ENCODE peak calls at places on chromosomes 6 and 20, in ten cellular contexts. G is pancreas; O is NCI-H1417; X is EL; D is activated naive CD8-positive, alpha-beta T cell treated with anti-CD3 and anti-CD28 coated beads, Interleukin-2, amount 50 U/mL, for 24 hours; K is retina; T is activated effector memory CD4-positive, alpha-beta T cell treated with Interleukin-2 at 50 U/mL for 16 hours; B is uterus; P is anterior cingulate cortex; I is cardiac fibroblast. R is an unnamed sample.
A peak's percentile ranks its signal among the peaks of the same experiment; 100 is the strongest.

GRCh38 chr6:149318581-149319286 is 1.2 kb downstream of the TAB2 start:
- DNase-seq in G (no peak), O (peak; percentile 73), X (peak; percentile 46), D (no peak), K (peak; percentile 39), T (no peak), B (no peak), P (peak; percentile 44), I (peak; percentile 27), R (no peak)

GRCh38 chr20:40643891-40644290 is 45.1 kb downstream of the MAFB start:
- DNase-seq in G (no peak), O (no peak), X (no peak), D (no peak), K (no peak), T (no peak), B (no peak), P (no peak), I (no peak), R (peak; percentile 53)

GRCh38 chr20:24149881-24150307 is 161.3 kb upstream of the GGTLC1 start:
- DNase-seq in G (peak; percentile 71), O (peak; percentile 8), X (no peak), D (no peak), K (peak; percentile 14), T (no peak), B (no peak), P (no peak), I (no peak), R (peak; percentile 67)

GRCh38 chr6:73006161-73006560 is 219.1 kb downstream of the KHDC1L start:
- DNase-seq in G (no peak), O (no peak), X (peak; percentile 14), D (no peak), K (no peak), T (no peak), B (no peak), P (no peak), I (peak; percentile 2), R (no peak)

GRCh38 chr20:62117658-62118057 is 4.6 kb upstream of the LSM14B start:
- DNase-seq in G (no peak), O (no peak), X (no peak), D (peak; percentile 58), K (no peak), T (peak; percentile 71), B (no peak), P (no peak), I (no peak), R (no peak)

GRCh38 chr6:90000864-90001731 is 106.8 kb downstream of the GJA10 start:
- DNase-seq in G (no peak), O (peak; percentile 22), X (peak; percentile 22), D (no peak), K (no peak), T (no peak), B (no peak), P (no peak), I (peak; percentile 15), R (no peak)

GRCh38 chr6:169832247-169832948 is 81.0 kb downstream of the ERMARD start:
- DNase-seq in G (peak; percentile 56), O (peak; percentile 58), X (no peak), D (no peak), K (no peak), T (no peak), B (no peak), P (no peak), I (no peak), R (no peak)

GRCh38 chr6:15927531-15928230 is 201.2 kb upstream of the MYLIP start:
- DNase-seq in G (no peak), O (peak; percentile 45), X (no peak), D (no peak), K (no peak), T (no peak), B (no peak), P (no peak), I (no peak), R (no peak)

GRCh38 chr6:78909391-78909790 is 42.0 kb downstream of the IRAK1BP1 start:
- DNase-seq in G (no peak), O (no peak), X (peak; percentile 52), D (no peak), K (no peak), T (no peak), B (no peak), P (no peak), I (peak; percentile 70), R (no peak)

GRCh38 chr6:126027601-126028000 is 41.3 kb downstream of the TRMT11 start:
- DNase-seq in G (no peak), O (no peak), X (no peak), D (no peak), K (no peak), T (no peak), B (no peak), P (no peak), I (peak; percentile 51), R (no peak)

GRCh38 chr20:13492001-13492480 is 146.7 kb downstream of the TASP1 start:
- DNase-seq in G (no peak), O (no peak), X (peak; percentile 54), D (no peak), K (peak; percentile 27), T (no peak), B (peak; percentile 19), P (no peak), I (peak; percentile 90), R (peak; percentile 19)

GRCh38 chr6:3235486-3235885 is 8.0 kb upstream of the TUBB2B start:
- DNase-seq in G (no peak), O (no peak), X (no peak), D (no peak), K (no peak), T (no peak), B (no peak), P (no peak), I (no peak), R (no peak)

GRCh38 chr6:84842526-84843161 is 78.2 kb upstream of the TBX18 start:
- DNase-seq in G (no peak), O (no peak), X (no peak), D (no peak), K (no peak), T (no peak), B (no peak), P (no peak), I (peak; percentile 63), R (no peak)

GRCh38 chr6:148934534-148934933 is 187.7 kb downstream of the UST start:
- DNase-seq in G (no peak), O (peak; percentile 10), X (peak; percentile 18), D (no peak), K (no peak), T (no peak), B (peak; percentile 42), P (no peak), I (peak; percentile 69), R (no peak)

GRCh38 chr6:75103411-75103810 is 102.4 kb downstream of the COL12A1 start:
- DNase-seq in G (no peak), O (no peak), X (no peak), D (no peak), K (no peak), T (no peak), B (no peak), P (no peak), I (no peak), R (no peak)

GRCh38 chr6:90440586-90441338 is 144.1 kb upstream of the BACH2 start:
- DNase-seq in G (no peak), O (no peak), X (no peak), D (no peak), K (no peak), T (no peak), B (no peak), P (no peak), I (no peak), R (no peak)

GRCh38 chr6:41159415-41160082 is 3.4 kb downstream of the TREM2 start:
- DNase-seq in G (no peak), O (peak; percentile 67), X (no peak), D (no peak), K (no peak), T (no peak), B (no peak), P (no peak), I (no peak), R (no peak)

GRCh38 chr6:44297063-44298038 is 15.8 kb downstream of the AARS2 start:
- DNase-seq in G (peak; percentile 78), O (peak; percentile 77), X (peak; percentile 31), D (peak; percentile 64), K (peak; percentile 89), T (peak; percentile 13), B (peak; percentile 39), P (peak; percentile 60), I (peak; percentile 35), R (peak; percentile 74)

GRCh38 chr6:100433726-100434435 is 30.8 kb downstream of the SIM1 start:
- DNase-seq in G (no peak), O (no peak), X (peak; percentile 41), D (no peak), K (no peak), T (no peak), B (no peak), P (no peak), I (no peak), R (no peak)

GRCh38 chr6:163404825-163405265 is 9.7 kb upstream of the QKI start:
- DNase-seq in G (no peak), O (no peak), X (no peak), D (no peak), K (no peak), T (no peak), B (no peak), P (peak; percentile 30), I (peak; percentile 86), R (no peak)